ENCODE peak calls at places on chromosomes 1 and 21, in five cellular contexts. W is AG08396, E is amniotic epithelial cell, J is stomach, N is pancreas. B is an unnamed sample.

GRCh38 chr1:172875892-172876291 is 174.8 kb downstream of the TNFSF18 start:
- DNase-seq in W (no peak), N (no peak), J (no peak), E (no peak), B (no peak)

GRCh38 chr1:89706700-89707012 is 73.7 kb downstream of the LRRC8C start:
- DNase-seq in E (no peak), N (no peak), W (no peak), J (no peak), B (no peak)

GRCh38 chr1:183783342-183783741 is 21.6 kb upstream of the RGL1 start:
- DNase-seq in W (no peak), J (no peak), E (peak; percentile 49), N (no peak), B (no peak)

GRCh38 chr1:7422561-7422960 is 348.5 kb upstream of the VAMP3 start:
- DNase-seq in J (no peak), W (no peak), E (no peak), N (no peak), B (no peak)

GRCh38 chr1:182629674-182630073 is 25.5 kb upstream of the RGS16 start:
- DNase-seq in W (no peak), E (no peak), N (no peak), J (no peak), B (no peak)

GRCh38 chr1:209850342-209850979 is 22.7 kb downstream of the UTP25 start:
- DNase-seq in N (no peak), W (peak; percentile 56), J (peak; percentile 36), E (peak; percentile 75), B (peak; percentile 93)

GRCh38 chr1:6995789-6996188 is 210.5 kb downstream of the CAMTA1 start:
- DNase-seq in W (no peak), E (no peak), N (no peak), J (no peak), B (no peak)

GRCh38 chr1:27970401-27970800 is 10.6 kb downstream of the XKR8 start:
- DNase-seq in N (no peak), E (peak; percentile 65), J (no peak), W (peak; percentile 83), B (no peak)

GRCh38 chr1:2988256-2988655 is 33.0 kb upstream of the ACTRT2 start:
- DNase-seq in N (no peak), J (no peak), W (no peak), E (no peak), B (no peak)

GRCh38 chr1:223363057-223363855 is 720 bp downstream of the SUSD4 start:
- DNase-seq in J (no peak), E (no peak), N (peak; percentile 16), W (peak; percentile 33), B (no peak)

GRCh38 chr1:212916395-212917133 is 33.8 kb upstream of the VASH2 start:
- DNase-seq in N (no peak), J (peak; percentile 30), E (peak; percentile 60), W (no peak), B (peak; percentile 67)

GRCh38 chr1:237383825-237384612 is 342.0 kb downstream of the RYR2 start:
- DNase-seq in E (peak; percentile 53), N (no peak), J (no peak), W (peak; percentile 9), B (no peak)

GRCh38 chr1:205590777-205591513 is 40.9 kb downstream of the ELK4 start:
- DNase-seq in W (no peak), N (no peak), J (no peak), E (no peak), B (no peak)

GRCh38 chr1:110964400-110964903 is 730 bp upstream of the LRIF1 start:
- DNase-seq in N (no peak), W (no peak), J (no peak), E (no peak), B (no peak)

GRCh38 chr1:212612251-212612961 is 3.8 kb downstream of the ATF3 start:
- DNase-seq in J (no peak), W (no peak), E (peak; percentile 76), N (no peak), B (no peak)

GRCh38 chr1:177122869-177123268 is 41.6 kb downstream of the ASTN1 start:
- DNase-seq in W (no peak), J (no peak), E (no peak), N (no peak), B (no peak)

GRCh38 chr1:76470166-76470565 is 395.6 kb downstream of the ST6GALNAC3 start:
- DNase-seq in N (no peak), E (no peak), J (no peak), W (no peak), B (no peak)

GRCh38 chr1:179095377-179095776 is 13.5 kb downstream of the TOR3A start:
- DNase-seq in N (no peak), J (no peak), W (no peak), E (peak; percentile 29), B (no peak)

GRCh38 chr1:173152585-173152984 is 54.5 kb downstream of the TNFSF4 start:
- DNase-seq in E (peak; percentile 19), J (no peak), W (no peak), N (no peak), B (no peak)

GRCh38 chr1:171258429-171258828 is 10.1 kb downstream of the FMO1 start:
- DNase-seq in J (no peak), W (no peak), N (no peak), E (no peak), B (no peak)

GRCh38 chr1:54794401-54795099 is 6.6 kb downstream of the TTC22 start:
- DNase-seq in N (no peak), E (no peak), W (peak; percentile 49), J (peak; percentile 53), B (no peak)

GRCh38 chr21:39637197-39637970 is 24.6 kb downstream of the B3GALT5 start:
- DNase-seq in E (no peak), W (no peak), N (peak; percentile 33), J (no peak), B (no peak)

GRCh38 chr21:42120056-42120903 is 49.2 kb downstream of the UMODL1 start:
- DNase-seq in E (no peak), W (no peak), N (no peak), J (no peak), B (peak; percentile 28)

GRCh38 chr1:167288390-167289062 is 67.8 kb downstream of the POU2F1 start:
- DNase-seq in J (no peak), E (no peak), N (no peak), W (no peak), B (no peak)

GRCh38 chr1:53945183-53945432 is 391 bp downstream of the IFT25 start:
- DNase-seq in W (no peak), E (no peak), J (no peak), N (no peak), B (no peak)

GRCh38 chr1:175978476-175978875 is 228.6 kb downstream of the COP1 start:
- DNase-seq in E (peak; percentile 13), J (no peak), W (no peak), N (no peak), B (no peak)

GRCh38 chr1:79259390-79260336 is 253.1 kb upstream of the ADGRL4 start:
- DNase-seq in N (no peak), J (no peak), E (peak; percentile 38), W (peak; percentile 59), B (peak; percentile 48)

GRCh38 chr1:206982216-206982615 is 12.0 kb upstream of the FCAMR start:
- DNase-seq in J (peak; percentile 77), E (peak; percentile 20), W (peak; percentile 59), N (peak; percentile 39), B (peak; percentile 83)

B was measured in COLO829.